ENCODE peak calls at places on chromosomes 5 and 9, in five cellular contexts. F, O, J, L and H are unnamed samples.
A peak's percentile ranks its signal among the peaks of the same experiment; 100 is the strongest.

GRCh38 chr9:6686396-6686795 is 40.9 kb upstream of the GLDC start:
- DNase-seq in L (peak; percentile 24), J (no peak), F (no peak), O (no peak), H (no peak)

GRCh38 chr9:764105-764524 is 77.4 kb upstream of the DMRT1 start:
- DNase-seq in F (peak; percentile 90), L (peak; percentile 80), J (no peak), O (no peak), H (peak; percentile 6)

GRCh38 chr9:16126042-16126441 is 573.2 kb downstream of the CCDC171 start:
- DNase-seq in F (no peak), J (no peak), O (no peak), L (no peak), H (no peak)

GRCh38 chr9:82031538-82032280 is 43.1 kb downstream of the SPATA31D1 start:
- DNase-seq in F (peak; percentile 28), L (peak; percentile 46), J (peak; percentile 60), O (no peak), H (no peak)

GRCh38 chr9:3058409-3058808 is 214.5 kb upstream of the PUM3 start:
- DNase-seq in J (no peak), F (no peak), O (no peak), L (no peak), H (no peak)

GRCh38 chr9:38417003-38417965 is 7.0 kb downstream of the IGFBPL1 start:
- DNase-seq in F (peak; percentile 35), O (no peak), L (no peak), J (no peak), H (no peak)

GRCh38 chr5:133735346-133735745 is 123.0 kb upstream of the FSTL4 start:
- DNase-seq in O (no peak), L (peak; percentile 21), J (no peak), F (no peak), H (no peak)

GRCh38 chr9:90795879-90796317 is 5.7 kb upstream of the SYK start:
- DNase-seq in J (no peak), O (no peak), F (no peak), L (no peak), H (no peak)

GRCh38 chr5:107570805-107571531 is 99.8 kb downstream of the EFNA5 start:
- DNase-seq in F (no peak), L (no peak), O (no peak), J (no peak), H (no peak)

GRCh38 chr5:108681079-108681921 is 66.4 kb upstream of the FER start:
- DNase-seq in F (peak; percentile 51), J (peak; percentile 58), L (peak; percentile 54), O (no peak), H (no peak)

GRCh38 chr9:107251756-107252322 is 31.2 kb upstream of the RAD23B start:
- DNase-seq in L (peak; percentile 69), J (peak; percentile 75), F (no peak), O (no peak), H (no peak)

GRCh38 chr5:109688647-109688998 is 1.1 kb upstream of the MAN2A1 start:
- DNase-seq in J (no peak), F (peak; percentile 48), O (no peak), L (no peak), H (no peak)

GRCh38 chr5:157159209-157159751 is 6.8 kb downstream of the GARIN3 start:
- DNase-seq in J (no peak), O (peak; percentile 31), F (no peak), L (no peak), H (no peak)

GRCh38 chr9:93906182-93906880 is 48.8 kb downstream of the BARX1 start:
- DNase-seq in O (no peak), J (no peak), L (no peak), F (no peak), H (no peak)

GRCh38 chr5:91848453-91848852 is 465.3 kb upstream of the ARRDC3 start:
- DNase-seq in J (peak; percentile 83), O (no peak), F (peak; percentile 81), L (peak; percentile 2), H (no peak)

GRCh38 chr5:28165116-28165515 is 1126.7 kb upstream of the CDH9 start:
- DNase-seq in J (peak; percentile 27), O (no peak), F (no peak), L (no peak), H (no peak)

GRCh38 chr9:87336407-87336806 is 161.3 kb upstream of the DAPK1 start:
- DNase-seq in L (no peak), F (no peak), O (no peak), J (no peak), H (no peak)

GRCh38 chr5:145925803-145926202 is 10.6 kb upstream of the SH3RF2 start:
- DNase-seq in L (no peak), F (no peak), O (no peak), J (no peak), H (no peak)

GRCh38 chr9:107228648-107229047 is 54.4 kb upstream of the RAD23B start:
- DNase-seq in J (no peak), L (no peak), O (no peak), F (no peak), H (no peak)

GRCh38 chr9:126630458-126631237 is 16.9 kb downstream of the LMX1B start:
- DNase-seq in O (no peak), J (no peak), L (no peak), F (no peak), H (no peak)

GRCh38 chr5:124927735-124928134 is 181.3 kb upstream of the ZNF608 start:
- DNase-seq in L (no peak), O (no peak), F (no peak), J (peak; percentile 42), H (no peak)

GRCh38 chr5:150376799-150377771 is 19.6 kb downstream of the TCOF1 start:
- DNase-seq in L (peak; percentile 81), J (no peak), F (no peak), O (no peak), H (no peak)

GRCh38 chr9:134855231-134855899 is 25.2 kb upstream of the FCN2 start:
- DNase-seq in O (no peak), F (no peak), J (no peak), L (no peak), H (no peak)

GRCh38 chr5:169569513-169569912 is 14.1 kb upstream of the SPDL1 start:
- DNase-seq in J (no peak), F (no peak), L (no peak), O (no peak), H (no peak)